ENCODE peak calls at places on chromosomes 16 and 17, in five cellular contexts. I is HFF-Myc, D is IMR-90, O is lower leg skin, K is left lung. X is an unnamed sample.

GRCh38 chr17:14061666-14062560 is 7.4 kb upstream of the COX10 start:
- DNase-seq in D (peak; percentile 84), I (peak; percentile 52), K (no peak), O (no peak), X (peak; percentile 18)

GRCh38 chr16:58031016-58031800 is 5.7 kb downstream of the MMP15 start:
- DNase-seq in D (no peak), O (no peak), I (no peak), K (peak; percentile 74), X (no peak)

GRCh38 chr16:4026854-4027253 is 89.4 kb downstream of the ADCY9 start:
- DNase-seq in K (no peak), O (no peak), D (no peak), I (no peak), X (no peak)

GRCh38 chr16:70490261-70490660 is 33.1 kb downstream of the COG4 start:
- DNase-seq in O (no peak), I (no peak), D (peak; percentile 15), K (no peak), X (no peak)

GRCh38 chr17:11334493-11334892 is 93.5 kb downstream of the SHISA6 start:
- DNase-seq in I (no peak), O (no peak), D (no peak), K (no peak), X (no peak)

GRCh38 chr16:4760221-4760910 is 6.6 kb downstream of the ZNF500 start:
- DNase-seq in I (no peak), O (no peak), D (no peak), K (no peak), X (no peak)

GRCh38 chr17:43722269-43722619 is 36.3 kb downstream of the SOST start:
- DNase-seq in O (no peak), I (no peak), K (no peak), D (no peak), X (no peak)

GRCh38 chr16:12336158-12336557 is 359.6 kb downstream of the SNX29 start:
- DNase-seq in K (no peak), I (no peak), D (no peak), O (no peak), X (no peak)

GRCh38 chr16:85172465-85173071 is 60.3 kb upstream of the CIBAR2 start:
- DNase-seq in K (peak; percentile 67), O (peak; percentile 92), I (no peak), D (peak; percentile 53), X (no peak)

GRCh38 chr17:40552806-40553693 is 12.2 kb downstream of the CCR7 start:
- DNase-seq in K (no peak), D (no peak), I (no peak), O (peak; percentile 88), X (no peak)

GRCh38 chr17:47120521-47121095 is 68.5 kb downstream of the CDC27 start:
- DNase-seq in D (peak; percentile 77), I (peak; percentile 20), K (no peak), O (no peak), X (no peak)

GRCh38 chr16:23254338-23254737 is 47.8 kb upstream of the SCNN1B start:
- DNase-seq in D (peak; percentile 48), I (no peak), K (no peak), O (no peak), X (peak; percentile 62)

GRCh38 chr17:75530837-75531723 is 5.6 kb downstream of the LLGL2 start:
- DNase-seq in O (no peak), K (no peak), D (no peak), I (no peak), X (no peak)

GRCh38 chr17:4947411-4948165 is 742 bp downstream of the PFN1 start:
- DNase-seq in D (peak; percentile 53), I (no peak), K (peak; percentile 93), O (peak; percentile 93), X (no peak)

GRCh38 chr16:24643489-24643888 is 86.0 kb upstream of the TNRC6A start:
- DNase-seq in I (no peak), O (peak; percentile 69), D (no peak), K (no peak), X (no peak)

GRCh38 chr16:73074399-73074798 is 26.5 kb upstream of the ZFHX3 start:
- DNase-seq in I (no peak), K (no peak), O (peak; percentile 2), D (no peak), X (no peak)

GRCh38 chr17:64230551-64231408 is 32.3 kb downstream of the TEX2 start:
- DNase-seq in K (no peak), O (no peak), D (peak; percentile 97), I (peak; percentile 54), X (peak; percentile 80)

GRCh38 chr17:39810939-39811728 is 53.0 kb downstream of the IKZF3 start:
- DNase-seq in K (no peak), I (no peak), O (no peak), D (no peak), X (no peak)

GRCh38 chr17:28567604-28568003 is 3.7 kb downstream of the PIGS start:
- DNase-seq in I (no peak), D (no peak), K (no peak), O (no peak), X (no peak)

GRCh38 chr17:27807567-27808470 is 7.5 kb upstream of the NOS2 start:
- DNase-seq in I (no peak), D (no peak), K (no peak), O (peak; percentile 77), X (no peak)

GRCh38 chr17:164536-165235 is 16.8 kb downstream of the DOC2B start:
- DNase-seq in D (peak; percentile 43), K (peak; percentile 72), I (no peak), O (no peak), X (no peak)

GRCh38 chr17:75878174-75878998 is at the start of gene TRIM47:
- DNase-seq in D (peak; percentile 49), K (peak; percentile 91), I (no peak), O (peak; percentile 94), X (no peak)

GRCh38 chr16:17224859-17225258 is 245.9 kb downstream of the XYLT1 start:
- DNase-seq in D (peak; percentile 82), K (no peak), I (peak; percentile 52), O (no peak), X (no peak)

GRCh38 chr17:77479372-77479781 is 338.6 kb downstream of the SEC14L1 start:
- DNase-seq in D (no peak), O (no peak), K (peak; percentile 63), I (no peak), X (no peak)

GRCh38 chr17:49764559-49765180 is 739 bp upstream of the FAM117A start:
- DNase-seq in O (peak; percentile 74), K (no peak), D (no peak), I (no peak), X (no peak)

GRCh38 chr17:4607261-4607731 is 23.0 kb downstream of the SMTNL2 start:
- DNase-seq in O (no peak), K (no peak), D (no peak), I (no peak), X (no peak)

GRCh38 chr17:74276051-74276476 is 2.0 kb downstream of the DNAI2 start:
- DNase-seq in D (no peak), I (no peak), O (no peak), K (no peak), X (no peak)

GRCh38 chr17:74274060-74274702 is at the start of gene DNAI2:
- DNase-seq in D (no peak), K (peak; percentile 82), I (no peak), O (no peak), X (no peak)

GRCh38 chr17:74276561-74277009 is 2.6 kb downstream of the DNAI2 start:
- DNase-seq in K (no peak), D (no peak), I (no peak), O (no peak), X (no peak)

GRCh38 chr17:74272731-74273201 is 1.3 kb upstream of the DNAI2 start:
- DNase-seq in O (no peak), K (no peak), D (no peak), I (no peak), X (no peak)

DNA sequence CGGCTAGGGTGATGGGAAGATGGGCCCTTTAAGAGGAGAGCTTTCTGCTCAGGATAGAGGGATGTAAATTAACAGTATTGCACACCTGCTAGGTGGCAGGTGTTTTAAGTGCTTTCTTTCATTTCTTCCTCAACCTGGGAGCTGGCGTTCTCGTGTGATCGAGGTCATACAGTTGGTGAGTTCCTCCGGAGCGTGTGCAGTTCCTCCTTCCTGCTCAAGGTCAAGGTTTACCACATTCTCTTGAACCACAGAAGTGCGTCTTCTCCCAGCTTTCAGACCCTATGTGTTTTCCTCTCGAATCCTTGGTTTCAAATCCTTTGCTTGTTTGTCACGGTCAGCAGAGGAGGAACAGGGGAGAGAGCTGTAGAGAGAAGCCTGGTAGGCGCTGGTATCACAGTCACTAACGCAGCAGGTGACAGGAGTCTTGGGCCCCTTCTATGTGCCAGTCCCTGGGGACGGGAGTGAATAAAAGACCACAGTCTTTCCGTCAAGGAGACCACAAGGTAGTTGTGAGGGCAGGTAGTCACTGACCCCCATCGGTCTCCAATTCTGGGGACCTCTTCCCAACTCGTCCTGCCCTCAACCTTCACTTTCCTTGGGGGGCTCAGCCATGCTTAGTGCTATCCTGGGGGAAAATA is 788 bp downstream of the DNAI2 start:
- DNase-seq in O (no peak), D (no peak), K (no peak), I (no peak), X (no peak)
- TF ChIP-seq CTCF in O (no peak), D (no peak), K (no peak), I (no peak), X (no peak)

GRCh38 chr17:81987161-81987770 is 9.8 kb downstream of the ASPSCR1 start:
- DNase-seq in K (peak; percentile 62), O (no peak), I (no peak), D (no peak), X (no peak)
- H3K4me3 ChIP-seq in K (no peak overlapping the region), O (no peak overlapping the region), I (no peak overlapping the region), D (no peak overlapping the region), X (no peak overlapping the region)

GRCh38 chr16:19169081-19169639 is 1.1 kb downstream of the SYT17 start:
- DNase-seq in K (no peak), I (no peak), D (no peak), O (no peak), X (no peak)

GRCh38 chr16:19170043-19170655 is 2.1 kb downstream of the SYT17 start:
- DNase-seq in I (no peak), K (no peak), D (no peak), O (no peak), X (no peak)

GRCh38 chr16:19168173-19169080 is at the start of gene SYT17:
- DNase-seq in D (no peak), I (no peak), K (peak; percentile 85), O (no peak), X (no peak)

GRCh38 chr16:19166500-19166899 is 1.5 kb upstream of the SYT17 start:
- DNase-seq in I (no peak), D (no peak), O (no peak), K (no peak), X (no peak)

DNA sequence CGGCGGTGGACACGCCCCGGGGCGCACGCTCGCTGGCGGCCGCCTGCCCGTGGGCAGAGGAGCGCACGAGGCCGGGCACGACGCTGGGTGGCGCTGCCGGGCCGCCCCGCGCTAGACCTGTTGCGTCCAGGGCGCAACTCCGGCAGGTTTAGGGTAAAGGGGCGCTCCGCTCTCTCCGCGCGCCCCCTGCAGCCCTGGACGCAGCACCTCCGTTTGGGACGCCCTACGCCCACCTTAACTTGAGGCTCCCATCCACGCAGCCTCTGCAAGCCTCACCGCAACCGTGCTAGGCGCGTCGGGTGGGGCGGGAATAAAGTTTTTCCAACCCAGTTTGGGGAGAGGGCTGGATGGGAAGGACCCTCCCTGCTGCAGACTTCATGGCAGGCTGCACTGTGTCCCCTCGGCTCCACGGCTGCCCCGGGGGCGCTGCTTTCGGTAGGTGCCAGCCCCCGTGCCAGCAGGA is 299 bp upstream of the SYT17 start:
- DNase-seq in D (peak; percentile 48), K (peak; percentile 94), O (peak; percentile 91), I (no peak), X (no peak)
- TF ChIP-seq CTCF in D (peak; percentile 79), K (peak; percentile 89), O (no peak), I (peak; percentile 52), X (peak; percentile 44)

GRCh38 chr16:67181346-67181745 is 2.4 kb downstream of the MATCAP1 start:
- DNase-seq in I (no peak), O (no peak), K (peak; percentile 15), D (peak; percentile 92), X (no peak)
- H3K4me3 ChIP-seq in I (no peak overlapping the region), O (no peak overlapping the region), K (no peak overlapping the region), D (no peak overlapping the region), X (no peak overlapping the region)